ENCODE peak calls at places on chromosomes 2 and 18, in five cellular contexts. One of them, this sample, is unnamed.

GRCh38 chr2:206970589-206971375 is 31.5 kb downstream of the CPO start:
- DNase-seq in colonic mucosa: no peak
- DNase-seq in NCI-H510A treated with DMSO at 0.1 percent for 48 hours: no peak
- DNase-seq in CD4-positive, alpha-beta T cell: no peak
- DNase-seq in GM04504: no peak
- DNase-seq in this sample: no peak

GRCh38 chr2:100350661-100351185 is 28.4 kb upstream of the LONRF2 start:
- DNase-seq in NCI-H510A treated with DMSO at 0.1 percent for 48 hours: no peak
- DNase-seq in colonic mucosa: no peak
- DNase-seq in CD4-positive, alpha-beta T cell: no peak
- DNase-seq in GM04504: no peak
- DNase-seq in this sample: no peak

GRCh38 chr18:41621177-41621576 is 333.9 kb upstream of the PIK3C3 start:
- DNase-seq in GM04504: no peak
- DNase-seq in CD4-positive, alpha-beta T cell: no peak
- DNase-seq in NCI-H510A treated with DMSO at 0.1 percent for 48 hours: no peak
- DNase-seq in colonic mucosa: no peak
- DNase-seq in this sample: no peak

GRCh38 chr2:207180741-207181140 is 15.0 kb upstream of the KLF7 start:
- DNase-seq in colonic mucosa: no peak
- DNase-seq in NCI-H510A treated with DMSO at 0.1 percent for 48 hours: no peak
- DNase-seq in GM04504: no peak
- DNase-seq in CD4-positive, alpha-beta T cell: no peak
- DNase-seq in this sample: no peak

GRCh38 chr2:148885209-148885608 is 10.2 kb downstream of the KIF5C start:
- DNase-seq in colonic mucosa: no peak
- DNase-seq in CD4-positive, alpha-beta T cell: no peak
- DNase-seq in NCI-H510A treated with DMSO at 0.1 percent for 48 hours: no peak
- DNase-seq in GM04504: no peak
- DNase-seq in this sample: no peak

GRCh38 chr18:8080092-8080491 is 513.0 kb downstream of the PTPRM start:
- DNase-seq in CD4-positive, alpha-beta T cell: no peak
- DNase-seq in colonic mucosa: no peak
- DNase-seq in GM04504: no peak
- DNase-seq in NCI-H510A treated with DMSO at 0.1 percent for 48 hours: no peak
- DNase-seq in this sample: no peak

GRCh38 chr2:19536136-19536535 is 177.7 kb upstream of the OSR1 start:
- DNase-seq in NCI-H510A treated with DMSO at 0.1 percent for 48 hours: no peak
- DNase-seq in CD4-positive, alpha-beta T cell: no peak
- DNase-seq in colonic mucosa: no peak
- DNase-seq in GM04504: no peak
- DNase-seq in this sample: no peak

GRCh38 chr2:222844323-222844722 is 16.5 kb upstream of the ACSL3 start:
- DNase-seq in GM04504: peak; percentile 80
- DNase-seq in colonic mucosa: no peak
- DNase-seq in CD4-positive, alpha-beta T cell: no peak
- DNase-seq in NCI-H510A treated with DMSO at 0.1 percent for 48 hours: no peak
- DNase-seq in this sample: no peak

GRCh38 chr2:90069290-90069894 is 1377.9 kb downstream of the RPIA start:
- DNase-seq in colonic mucosa: peak; percentile 52
- DNase-seq in GM04504: no peak
- DNase-seq in NCI-H510A treated with DMSO at 0.1 percent for 48 hours: no peak
- DNase-seq in CD4-positive, alpha-beta T cell: no peak
- DNase-seq in this sample: peak; percentile 17

GRCh38 chr2:156087875-156088274 is 244.6 kb downstream of the NR4A2 start:
- DNase-seq in colonic mucosa: no peak
- DNase-seq in CD4-positive, alpha-beta T cell: no peak
- DNase-seq in NCI-H510A treated with DMSO at 0.1 percent for 48 hours: peak; percentile 33
- DNase-seq in GM04504: no peak
- DNase-seq in this sample: no peak

GRCh38 chr2:106581755-106582430 is 94.7 kb downstream of the CD8B2 start:
- DNase-seq in colonic mucosa: peak; percentile 41
- DNase-seq in NCI-H510A treated with DMSO at 0.1 percent for 48 hours: peak; percentile 36
- DNase-seq in GM04504: peak; percentile 8
- DNase-seq in CD4-positive, alpha-beta T cell: peak; percentile 48
- DNase-seq in this sample: no peak

GRCh38 chr2:112794131-112794733 is 9.9 kb upstream of the IL1A start:
- DNase-seq in GM04504: peak; percentile 76
- DNase-seq in colonic mucosa: no peak
- DNase-seq in CD4-positive, alpha-beta T cell: no peak
- DNase-seq in NCI-H510A treated with DMSO at 0.1 percent for 48 hours: no peak
- DNase-seq in this sample: no peak

GRCh38 chr2:29189052-29189451 is 73.8 kb downstream of the CLIP4 start:
- DNase-seq in GM04504: no peak
- DNase-seq in colonic mucosa: no peak
- DNase-seq in NCI-H510A treated with DMSO at 0.1 percent for 48 hours: no peak
- DNase-seq in CD4-positive, alpha-beta T cell: no peak
- DNase-seq in this sample: no peak

GRCh38 chr2:195520671-195521155 is 136.3 kb upstream of the SLC39A10 start:
- DNase-seq in colonic mucosa: no peak
- DNase-seq in NCI-H510A treated with DMSO at 0.1 percent for 48 hours: no peak
- DNase-seq in CD4-positive, alpha-beta T cell: no peak
- DNase-seq in GM04504: no peak
- DNase-seq in this sample: no peak

GRCh38 chr2:97733341-97734035 is 20.1 kb downstream of the ZAP70 start:
- DNase-seq in GM04504: no peak
- DNase-seq in NCI-H510A treated with DMSO at 0.1 percent for 48 hours: no peak
- DNase-seq in colonic mucosa: no peak
- DNase-seq in CD4-positive, alpha-beta T cell: no peak
- DNase-seq in this sample: no peak

GRCh38 chr2:46382331-46383112 is 85.3 kb downstream of the EPAS1 start:
- DNase-seq in NCI-H510A treated with DMSO at 0.1 percent for 48 hours: no peak
- DNase-seq in colonic mucosa: no peak
- DNase-seq in CD4-positive, alpha-beta T cell: no peak
- DNase-seq in GM04504: no peak
- DNase-seq in this sample: no peak

GRCh38 chr2:170711774-170712652 is 3.1 kb upstream of the SP5 start:
- DNase-seq in colonic mucosa: peak; percentile 17
- DNase-seq in CD4-positive, alpha-beta T cell: no peak
- DNase-seq in GM04504: no peak
- DNase-seq in NCI-H510A treated with DMSO at 0.1 percent for 48 hours: peak; percentile 85
- DNase-seq in this sample: peak; percentile 36

GRCh38 chr2:182559623-182560022 is 132.8 kb upstream of the PDE1A start:
- DNase-seq in NCI-H510A treated with DMSO at 0.1 percent for 48 hours: no peak
- DNase-seq in CD4-positive, alpha-beta T cell: no peak
- DNase-seq in GM04504: no peak
- DNase-seq in colonic mucosa: no peak
- DNase-seq in this sample: no peak

GRCh38 chr2:64632855-64633819 is 20.6 kb downstream of the SERTAD2 start:
- DNase-seq in NCI-H510A treated with DMSO at 0.1 percent for 48 hours: no peak
- DNase-seq in GM04504: no peak
- DNase-seq in CD4-positive, alpha-beta T cell: no peak
- DNase-seq in colonic mucosa: no peak
- DNase-seq in this sample: peak; percentile 71

GRCh38 chr2:217685255-217685605 is 317.6 kb downstream of the TNS1 start:
- DNase-seq in CD4-positive, alpha-beta T cell: no peak
- DNase-seq in colonic mucosa: peak; percentile 39
- DNase-seq in GM04504: peak; percentile 87
- DNase-seq in NCI-H510A treated with DMSO at 0.1 percent for 48 hours: peak; percentile 83
- DNase-seq in this sample: peak; percentile 3

GRCh38 chr18:56475250-56475649 is 163.1 kb downstream of the TXNL1 start:
- DNase-seq in colonic mucosa: no peak
- DNase-seq in GM04504: no peak
- DNase-seq in NCI-H510A treated with DMSO at 0.1 percent for 48 hours: no peak
- DNase-seq in CD4-positive, alpha-beta T cell: no peak
- DNase-seq in this sample: no peak

GRCh38 chr2:234963785-234964615 is 12.2 kb downstream of the SH3BP4 start:
- DNase-seq in GM04504: peak; percentile 63
- DNase-seq in CD4-positive, alpha-beta T cell: no peak
- DNase-seq in NCI-H510A treated with DMSO at 0.1 percent for 48 hours: no peak
- DNase-seq in colonic mucosa: peak; percentile 13
- DNase-seq in this sample: no peak

GRCh38 chr2:9652898-9653479 is 22.2 kb upstream of the YWHAQ start:
- DNase-seq in GM04504: no peak
- DNase-seq in CD4-positive, alpha-beta T cell: no peak
- DNase-seq in colonic mucosa: no peak
- DNase-seq in NCI-H510A treated with DMSO at 0.1 percent for 48 hours: no peak
- DNase-seq in this sample: no peak

GRCh38 chr2:50820176-50820575 is 211.8 kb downstream of the NRXN1 start:
- DNase-seq in NCI-H510A treated with DMSO at 0.1 percent for 48 hours: peak; percentile 38
- DNase-seq in CD4-positive, alpha-beta T cell: no peak
- DNase-seq in GM04504: no peak
- DNase-seq in colonic mucosa: no peak
- DNase-seq in this sample: peak; percentile 81

GRCh38 chr2:136116111-136116812 is 1.7 kb downstream of the CXCR4 start:
- DNase-seq in CD4-positive, alpha-beta T cell: peak; percentile 82
- DNase-seq in NCI-H510A treated with DMSO at 0.1 percent for 48 hours: no peak
- DNase-seq in colonic mucosa: peak; percentile 61
- DNase-seq in GM04504: no peak
- DNase-seq in this sample: no peak

GRCh38 chr2:13669607-13670006 is 952.9 kb downstream of the TRIB2 start:
- DNase-seq in NCI-H510A treated with DMSO at 0.1 percent for 48 hours: no peak
- DNase-seq in GM04504: no peak
- DNase-seq in CD4-positive, alpha-beta T cell: no peak
- DNase-seq in colonic mucosa: no peak
- DNase-seq in this sample: no peak

GRCh38 chr2:43491070-43491639 is 104.7 kb downstream of the THADA start:
- DNase-seq in NCI-H510A treated with DMSO at 0.1 percent for 48 hours: no peak
- DNase-seq in colonic mucosa: no peak
- DNase-seq in GM04504: no peak
- DNase-seq in CD4-positive, alpha-beta T cell: no peak
- DNase-seq in this sample: no peak

GRCh38 chr2:227297052-227297451 is 28.0 kb upstream of the MFF start:
- DNase-seq in CD4-positive, alpha-beta T cell: no peak
- DNase-seq in NCI-H510A treated with DMSO at 0.1 percent for 48 hours: no peak
- DNase-seq in colonic mucosa: no peak
- DNase-seq in GM04504: no peak
- DNase-seq in this sample: no peak